ENCODE peak calls at places on chromosomes 13 and 19, in eight cellular contexts. I, Y, L, X, Z, G, C and B are unnamed samples.

GRCh38 chr19:51735759-51736449 is 12.1 kb upstream of the HAS1 start:
- DNase-seq in Z (peak), Y (peak), G (peak), X (no peak), C (no peak), I (no peak), L (peak), B (no peak)

GRCh38 chr19:33805840-33806433 is 9.3 kb downstream of the KCTD15 start:
- DNase-seq in I (no peak), C (no peak), Z (no peak), L (no peak), G (no peak), X (no peak), Y (no peak), B (no peak)

GRCh38 chr13:98327326-98328314 is 150.6 kb upstream of the RNF113B start:
- DNase-seq in L (peak), I (no peak), Z (no peak), G (peak), X (no peak), Y (peak), C (no peak), B (no peak)

GRCh38 chr13:72565893-72566292 is 161.5 kb downstream of the MZT1 start:
- DNase-seq in C (no peak), I (peak), Y (peak), X (no peak), G (peak), Z (no peak), L (peak), B (no peak)

GRCh38 chr13:72782717-72783116 is 784 bp downstream of the PIBF1 start:
- DNase-seq in I (peak), X (no peak), G (peak), Z (no peak), L (peak), C (no peak), Y (peak), B (no peak)

GRCh38 chr19:57056972-57057371 is 62.8 kb upstream of the USP29 start:
- DNase-seq in C (no peak), L (peak), Z (peak), I (no peak), G (no peak), X (peak), Y (no peak), B (peak)

GRCh38 chr19:21143846-21144245 is 2.0 kb downstream of the ZNF431 start:
- DNase-seq in G (peak), L (no peak), I (no peak), Y (peak), X (no peak), Z (no peak), C (no peak), B (no peak)

GRCh38 chr13:99033814-99034213 is 56.0 kb upstream of the DOCK9 start:
- DNase-seq in I (peak), Z (no peak), G (peak), C (no peak), X (no peak), Y (no peak), L (peak), B (no peak)

GRCh38 chr13:25455146-25455545 is 83.4 kb downstream of the ATP8A2 start:
- DNase-seq in Z (no peak), Y (no peak), C (no peak), L (no peak), G (no peak), X (no peak), I (no peak), B (no peak)

GRCh38 chr19:30699871-30700280 is 327.7 kb downstream of the ZNF536 start:
- DNase-seq in Z (no peak), X (no peak), C (no peak), Y (no peak), G (no peak), I (no peak), L (no peak), B (no peak)

GRCh38 chr19:5143471-5144411 is 174.8 kb downstream of the KDM4B start:
- DNase-seq in Y (no peak), X (no peak), Z (no peak), G (no peak), C (no peak), I (no peak), L (no peak), B (peak)

GRCh38 chr13:34343413-34343812 is 525.5 kb downstream of the RFC3 start:
- DNase-seq in L (peak), X (no peak), C (no peak), Z (no peak), I (no peak), Y (peak), G (no peak), B (no peak)

GRCh38 chr19:55071913-55072312 is 3.8 kb upstream of the EPS8L1 start:
- DNase-seq in C (no peak), Y (no peak), I (no peak), L (no peak), X (no peak), Z (no peak), G (no peak), B (no peak)

GRCh38 chr19:55644842-55645511 is 1.5 kb downstream of the ZNF581 start:
- DNase-seq in X (no peak), Z (no peak), G (no peak), I (peak), C (no peak), L (no peak), Y (no peak), B (no peak)

GRCh38 chr13:75372517-75372916 is 109.5 kb downstream of the TBC1D4 start:
- DNase-seq in Y (no peak), G (peak), I (peak), C (peak), X (no peak), L (peak), Z (peak), B (no peak)

DNA sequence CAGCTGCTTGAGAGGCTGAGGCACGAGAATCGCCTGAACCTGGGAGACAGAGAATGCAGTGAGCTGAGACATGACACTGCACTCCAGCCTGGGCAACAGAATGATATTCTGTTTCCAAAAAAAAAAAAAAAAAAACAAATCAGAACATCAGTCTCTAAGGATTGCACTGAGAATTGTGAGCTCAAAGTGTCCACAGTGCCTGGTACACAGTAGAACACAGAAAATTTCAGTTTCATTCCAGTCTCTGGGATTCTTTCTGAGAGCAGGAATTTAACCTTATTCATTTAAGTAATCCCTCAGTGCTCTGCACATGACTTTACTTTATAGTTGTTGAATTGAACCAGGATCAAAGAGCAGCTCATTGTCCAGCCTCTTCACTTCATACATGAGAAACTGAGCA is 25.9 kb upstream of the GATAD2A start:
- DNase-seq in L (no peak), G (no peak), Z (no peak), Y (no peak), C (no peak), I (no peak), X (no peak), B (no peak)
- TF ChIP-seq CTCF in L (no peak), G (no peak), Z (no peak), Y (no peak), C (no peak), I (no peak), X (no peak), B (no peak)

GRCh38 chr19:41366089-41366488 is 2.1 kb upstream of the B9D2 start:
- DNase-seq in L (no peak), I (no peak), Z (no peak), C (no peak), Y (no peak), G (no peak), X (no peak), B (no peak)
- TF ChIP-seq CTCF in L (peak), I (peak), Z (no peak), C (peak), Y (no peak), G (peak), X (no peak), B (no peak)

GRCh38 chr13:43787518-43787891 is 733 bp upstream of the ENOX1 start:
- DNase-seq in Y (no peak), X (no peak), G (no peak), Z (no peak), I (no peak), C (no peak), L (no peak), B (no peak)

GRCh38 chr13:43785681-43786471 is 896 bp downstream of the ENOX1 start:
- DNase-seq in I (peak), G (peak), X (peak), L (peak), Y (peak), C (peak), Z (peak), B (peak)

GRCh38 chr13:43786472-43786765 is 353 bp downstream of the ENOX1 start:
- DNase-seq in X (no peak), Y (no peak), G (no peak), C (no peak), L (no peak), I (no peak), Z (no peak), B (no peak)

GRCh38 chr13:43786766-43787517 is at the start of gene ENOX1:
- DNase-seq in Z (peak), C (peak), Y (peak), I (peak), G (peak), X (peak), L (peak), B (peak)

DNA sequence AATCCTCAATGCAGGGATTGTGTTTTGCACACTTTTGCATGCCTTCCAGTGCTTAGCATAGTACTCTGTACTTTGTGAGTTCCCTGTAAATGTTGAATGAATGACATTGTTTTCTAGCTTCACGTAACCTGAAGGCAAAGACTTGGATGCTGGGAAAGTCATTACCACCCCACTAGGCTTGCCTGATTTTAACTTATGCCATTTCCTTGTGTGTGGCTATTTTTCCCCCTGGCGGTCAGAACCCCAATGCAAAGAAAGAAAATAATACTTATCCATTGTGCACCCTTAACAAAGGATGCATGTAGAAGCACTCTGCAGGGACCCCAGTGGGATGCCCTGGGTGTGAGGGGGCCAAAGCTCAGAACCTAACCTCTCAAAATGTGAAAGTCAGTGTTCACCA is 1.2 kb upstream of the ENOX1 start:
- DNase-seq in C (peak), L (peak), Z (no peak), Y (peak), G (peak), X (no peak), I (peak), B (peak)
- TF ChIP-seq CTCF in C (no peak), L (peak), Z (no peak), Y (peak), G (peak), X (no peak), I (peak), B (peak)

DNA sequence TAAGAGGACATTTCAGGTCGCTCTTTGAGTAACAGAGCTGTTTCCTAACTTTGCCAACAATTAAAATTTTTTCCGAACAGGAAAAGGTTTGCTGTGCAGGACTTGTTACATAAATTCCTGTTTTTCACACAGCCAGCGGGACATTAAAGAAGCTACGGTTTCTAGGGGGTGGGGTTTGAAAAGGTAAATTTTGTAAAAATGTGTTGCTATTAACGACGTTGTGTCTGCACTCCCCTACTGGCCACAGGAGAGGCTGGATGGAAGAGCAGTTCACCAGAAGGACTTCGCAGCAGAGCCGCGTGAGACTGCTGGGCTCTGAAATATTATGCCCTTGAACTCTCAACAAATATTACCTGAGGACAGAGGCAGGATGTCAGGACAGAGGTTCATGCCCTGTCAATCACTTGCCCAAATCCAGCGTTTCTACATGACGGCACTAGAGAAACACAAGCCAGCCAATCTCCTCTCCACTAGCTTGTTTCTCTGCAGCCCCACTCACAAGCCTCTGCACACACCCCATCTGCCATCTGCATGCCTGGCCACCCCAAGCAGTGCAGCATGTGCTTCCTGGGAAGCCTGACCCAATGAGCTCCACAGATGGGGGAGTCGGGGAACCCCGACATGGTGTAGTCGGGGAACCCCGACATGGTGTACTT is 102.0 kb downstream of the FOXO1 start:
- DNase-seq in C (no peak), L (peak), X (no peak), G (no peak), Z (no peak), Y (no peak), I (no peak), B (no peak)
- TF ChIP-seq CTCF in C (peak), L (peak), X (peak), G (no peak), Z (no peak), Y (no peak), I (peak), B (no peak)

GRCh38 chr13:24308068-24308445 is 1.3 kb upstream of the C1QTNF9 start:
- DNase-seq in C (no peak), L (no peak), Z (no peak), Y (no peak), G (no peak), X (no peak), I (no peak), B (no peak)

GRCh38 chr13:24308488-24309020 is 826 bp upstream of the C1QTNF9 start:
- DNase-seq in X (no peak), C (no peak), Z (no peak), L (no peak), I (no peak), Y (no peak), G (no peak), B (no peak)

DNA sequence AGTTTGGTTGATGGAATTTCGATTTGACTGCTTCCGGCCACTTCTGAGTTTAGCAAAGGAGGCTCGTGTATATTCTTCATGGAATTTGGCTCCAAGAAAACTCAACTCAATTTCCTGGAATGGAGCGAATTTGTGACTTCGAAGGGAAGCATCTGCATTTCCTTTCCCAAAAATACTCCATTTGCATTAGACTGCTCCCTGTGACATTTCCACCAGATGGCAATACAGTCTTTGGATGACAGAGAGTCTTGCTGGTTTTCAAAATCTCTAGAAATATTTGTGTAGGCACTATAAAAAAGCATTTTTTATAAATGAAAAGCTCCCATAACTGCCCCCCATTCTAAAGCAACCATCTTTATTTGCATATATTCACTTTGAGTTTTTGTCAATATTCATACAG is 4.1 kb downstream of the C1QTNF9 start:
- DNase-seq in X (no peak), C (no peak), I (no peak), L (peak), G (peak), Y (no peak), Z (no peak), B (no peak)
- TF ChIP-seq CTCF in X (no peak), C (peak), I (peak), L (peak), G (peak), Y (peak), Z (peak), B (no peak)

GRCh38 chr13:110491869-110492268 is 69.7 kb downstream of the RAB20 start:
- DNase-seq in G (no peak), L (no peak), I (no peak), Z (no peak), X (no peak), Y (no peak), C (no peak), B (no peak)
- TF ChIP-seq CTCF in G (no peak), L (no peak), I (no peak), Z (no peak), X (no peak), Y (no peak), C (no peak), B (no peak)

GRCh38 chr19:2615782-2616181 is 86.7 kb downstream of the GNG7 start:
- DNase-seq in G (no peak), Z (no peak), C (no peak), L (no peak), X (no peak), I (no peak), Y (no peak), B (no peak)

GRCh38 chr19:2619076-2619475 is 83.4 kb downstream of the GNG7 start:
- DNase-seq in G (no peak), I (no peak), X (no peak), L (peak), C (no peak), Z (no peak), Y (no peak), B (no peak)

GRCh38 chr19:2616741-2617392 is 85.6 kb downstream of the GNG7 start:
- DNase-seq in Y (no peak), Z (peak), X (no peak), L (no peak), C (no peak), G (no peak), I (no peak), B (no peak)

GRCh38 chr19:2617393-2618165 is 84.9 kb downstream of the GNG7 start:
- DNase-seq in L (no peak), Z (no peak), I (no peak), Y (no peak), G (no peak), X (no peak), C (no peak), B (no peak)

GRCh38 chr19:2618611-2619010 is 83.9 kb downstream of the GNG7 start:
- DNase-seq in I (no peak), X (no peak), G (peak), C (no peak), Y (peak), L (peak), Z (peak), B (no peak)
- TF ChIP-seq CTCF in I (no peak), X (no peak), G (no peak), C (no peak), Y (no peak), L (no peak), Z (no peak), B (no peak)